ENCODE peak calls at places on chromosome 13, in ten cellular contexts. One of them, this sample, is unnamed.

GRCh38 chr13:49791214-49791752 is 1.2 kb downstream of the KPNA3 start:
- DNase-seq in Kasumi-1: peak; percentile 36
- DNase-seq in RCC 7860: no peak
- DNase-seq in amniotic epithelial cell: peak; percentile 30
- DNase-seq in heart right ventricle: no peak
- DNase-seq in left colon: no peak
- DNase-seq in mucosa of descending colon: peak; percentile 53
- DNase-seq in stimulated activated CD4-positive, alpha-beta T cell treated with anti-CD3 and anti-CD28 coated beads, Interleukin-15, amount 100 ng/mL, for 24 hours: peak; percentile 10
- DNase-seq in activated T-helper 1 cell treated with Interleukin-2 at 50 U/mL for 16 hours: no peak
- DNase-seq in astrocyte: peak; percentile 8
- DNase-seq in this sample: peak; percentile 48

GRCh38 chr13:40336228-40337221 is 329.9 kb downstream of the FOXO1 start:
- DNase-seq in activated T-helper 1 cell treated with Interleukin-2 at 50 U/mL for 16 hours: no peak
- DNase-seq in mucosa of descending colon: no peak
- DNase-seq in Kasumi-1: no peak
- DNase-seq in stimulated activated CD4-positive, alpha-beta T cell treated with anti-CD3 and anti-CD28 coated beads, Interleukin-15, amount 100 ng/mL, for 24 hours: no peak
- DNase-seq in heart right ventricle: no peak
- DNase-seq in RCC 7860: no peak
- DNase-seq in amniotic epithelial cell: no peak
- DNase-seq in astrocyte: no peak
- DNase-seq in left colon: no peak
- DNase-seq in this sample: no peak

GRCh38 chr13:74796126-74796643 is 662.0 kb upstream of the KLF12 start:
- DNase-seq in RCC 7860: no peak
- DNase-seq in heart right ventricle: no peak
- DNase-seq in Kasumi-1: no peak
- DNase-seq in left colon: no peak
- DNase-seq in stimulated activated CD4-positive, alpha-beta T cell treated with anti-CD3 and anti-CD28 coated beads, Interleukin-15, amount 100 ng/mL, for 24 hours: no peak
- DNase-seq in activated T-helper 1 cell treated with Interleukin-2 at 50 U/mL for 16 hours: no peak
- DNase-seq in mucosa of descending colon: no peak
- DNase-seq in astrocyte: no peak
- DNase-seq in amniotic epithelial cell: no peak
- DNase-seq in this sample: no peak

GRCh38 chr13:113664751-113665581 is 2.1 kb upstream of the GRK1 start:
- DNase-seq in activated T-helper 1 cell treated with Interleukin-2 at 50 U/mL for 16 hours: no peak
- DNase-seq in RCC 7860: no peak
- DNase-seq in mucosa of descending colon: peak; percentile 27
- DNase-seq in left colon: no peak
- DNase-seq in Kasumi-1: no peak
- DNase-seq in amniotic epithelial cell: no peak
- DNase-seq in stimulated activated CD4-positive, alpha-beta T cell treated with anti-CD3 and anti-CD28 coated beads, Interleukin-15, amount 100 ng/mL, for 24 hours: no peak
- DNase-seq in astrocyte: no peak
- DNase-seq in heart right ventricle: no peak
- DNase-seq in this sample: no peak

GRCh38 chr13:95155093-95155492 is 146.2 kb downstream of the ABCC4 start:
- DNase-seq in activated T-helper 1 cell treated with Interleukin-2 at 50 U/mL for 16 hours: no peak
- DNase-seq in RCC 7860: no peak
- DNase-seq in astrocyte: no peak
- DNase-seq in amniotic epithelial cell: peak; percentile 55
- DNase-seq in left colon: no peak
- DNase-seq in mucosa of descending colon: no peak
- DNase-seq in Kasumi-1: no peak
- DNase-seq in stimulated activated CD4-positive, alpha-beta T cell treated with anti-CD3 and anti-CD28 coated beads, Interleukin-15, amount 100 ng/mL, for 24 hours: no peak
- DNase-seq in heart right ventricle: no peak
- DNase-seq in this sample: no peak

GRCh38 chr13:111005364-111005763 is 90.5 kb upstream of the ANKRD10 start:
- DNase-seq in Kasumi-1: no peak
- DNase-seq in activated T-helper 1 cell treated with Interleukin-2 at 50 U/mL for 16 hours: no peak
- DNase-seq in mucosa of descending colon: no peak
- DNase-seq in amniotic epithelial cell: peak; percentile 16
- DNase-seq in astrocyte: peak; percentile 54
- DNase-seq in heart right ventricle: no peak
- DNase-seq in stimulated activated CD4-positive, alpha-beta T cell treated with anti-CD3 and anti-CD28 coated beads, Interleukin-15, amount 100 ng/mL, for 24 hours: no peak
- DNase-seq in RCC 7860: no peak
- DNase-seq in left colon: no peak
- DNase-seq in this sample: no peak

GRCh38 chr13:59677966-59678814 is 485.5 kb downstream of the DIAPH3 start:
- DNase-seq in mucosa of descending colon: peak; percentile 38
- DNase-seq in RCC 7860: peak; percentile 8
- DNase-seq in stimulated activated CD4-positive, alpha-beta T cell treated with anti-CD3 and anti-CD28 coated beads, Interleukin-15, amount 100 ng/mL, for 24 hours: no peak
- DNase-seq in amniotic epithelial cell: peak; percentile 75
- DNase-seq in heart right ventricle: no peak
- DNase-seq in Kasumi-1: peak; percentile 78
- DNase-seq in activated T-helper 1 cell treated with Interleukin-2 at 50 U/mL for 16 hours: no peak
- DNase-seq in left colon: no peak
- DNase-seq in astrocyte: peak; percentile 41
- DNase-seq in this sample: peak; percentile 60

GRCh38 chr13:44432595-44432994 is 59.0 kb downstream of the SERP2 start:
- DNase-seq in Kasumi-1: no peak
- DNase-seq in RCC 7860: no peak
- DNase-seq in amniotic epithelial cell: no peak
- DNase-seq in heart right ventricle: no peak
- DNase-seq in mucosa of descending colon: no peak
- DNase-seq in astrocyte: no peak
- DNase-seq in stimulated activated CD4-positive, alpha-beta T cell treated with anti-CD3 and anti-CD28 coated beads, Interleukin-15, amount 100 ng/mL, for 24 hours: no peak
- DNase-seq in left colon: no peak
- DNase-seq in activated T-helper 1 cell treated with Interleukin-2 at 50 U/mL for 16 hours: no peak
- DNase-seq in this sample: no peak

GRCh38 chr13:75621147-75621546 is 15.0 kb upstream of the LMO7 start:
- DNase-seq in left colon: no peak
- DNase-seq in amniotic epithelial cell: peak; percentile 50
- DNase-seq in activated T-helper 1 cell treated with Interleukin-2 at 50 U/mL for 16 hours: no peak
- DNase-seq in Kasumi-1: no peak
- DNase-seq in heart right ventricle: no peak
- DNase-seq in astrocyte: peak; percentile 79
- DNase-seq in RCC 7860: peak; percentile 8
- DNase-seq in stimulated activated CD4-positive, alpha-beta T cell treated with anti-CD3 and anti-CD28 coated beads, Interleukin-15, amount 100 ng/mL, for 24 hours: no peak
- DNase-seq in mucosa of descending colon: no peak
- DNase-seq in this sample: no peak

GRCh38 chr13:36712785-36713184 is 39.0 kb downstream of the SERTM1 start:
- DNase-seq in stimulated activated CD4-positive, alpha-beta T cell treated with anti-CD3 and anti-CD28 coated beads, Interleukin-15, amount 100 ng/mL, for 24 hours: no peak
- DNase-seq in RCC 7860: peak; percentile 14
- DNase-seq in activated T-helper 1 cell treated with Interleukin-2 at 50 U/mL for 16 hours: no peak
- DNase-seq in astrocyte: peak; percentile 86
- DNase-seq in heart right ventricle: no peak
- DNase-seq in mucosa of descending colon: no peak
- DNase-seq in Kasumi-1: no peak
- DNase-seq in left colon: no peak
- DNase-seq in amniotic epithelial cell: peak; percentile 72
- DNase-seq in this sample: no peak

GRCh38 chr13:23500858-23501257 is 67.4 kb upstream of the SACS start:
- DNase-seq in RCC 7860: peak; percentile 59
- DNase-seq in Kasumi-1: no peak
- DNase-seq in stimulated activated CD4-positive, alpha-beta T cell treated with anti-CD3 and anti-CD28 coated beads, Interleukin-15, amount 100 ng/mL, for 24 hours: no peak
- DNase-seq in left colon: no peak
- DNase-seq in mucosa of descending colon: no peak
- DNase-seq in astrocyte: peak; percentile 96
- DNase-seq in amniotic epithelial cell: peak; percentile 97
- DNase-seq in heart right ventricle: no peak
- DNase-seq in activated T-helper 1 cell treated with Interleukin-2 at 50 U/mL for 16 hours: no peak
- DNase-seq in this sample: no peak

GRCh38 chr13:39688278-39688677 is 32.8 kb downstream of the COG6 start:
- DNase-seq in Kasumi-1: peak; percentile 31
- DNase-seq in astrocyte: no peak
- DNase-seq in activated T-helper 1 cell treated with Interleukin-2 at 50 U/mL for 16 hours: no peak
- DNase-seq in left colon: no peak
- DNase-seq in amniotic epithelial cell: no peak
- DNase-seq in mucosa of descending colon: no peak
- DNase-seq in heart right ventricle: no peak
- DNase-seq in RCC 7860: no peak
- DNase-seq in stimulated activated CD4-positive, alpha-beta T cell treated with anti-CD3 and anti-CD28 coated beads, Interleukin-15, amount 100 ng/mL, for 24 hours: no peak
- DNase-seq in this sample: no peak

GRCh38 chr13:112103971-112104872 is 37.3 kb downstream of the SOX1 start:
- DNase-seq in RCC 7860: no peak
- DNase-seq in astrocyte: no peak
- DNase-seq in amniotic epithelial cell: no peak
- DNase-seq in activated T-helper 1 cell treated with Interleukin-2 at 50 U/mL for 16 hours: no peak
- DNase-seq in Kasumi-1: no peak
- DNase-seq in heart right ventricle: no peak
- DNase-seq in left colon: no peak
- DNase-seq in stimulated activated CD4-positive, alpha-beta T cell treated with anti-CD3 and anti-CD28 coated beads, Interleukin-15, amount 100 ng/mL, for 24 hours: no peak
- DNase-seq in mucosa of descending colon: no peak
- DNase-seq in this sample: no peak

GRCh38 chr13:76720416-76720815 is 165.8 kb downstream of the KCTD12 start:
- DNase-seq in activated T-helper 1 cell treated with Interleukin-2 at 50 U/mL for 16 hours: no peak
- DNase-seq in heart right ventricle: no peak
- DNase-seq in Kasumi-1: no peak
- DNase-seq in astrocyte: no peak
- DNase-seq in amniotic epithelial cell: peak; percentile 60
- DNase-seq in mucosa of descending colon: no peak
- DNase-seq in stimulated activated CD4-positive, alpha-beta T cell treated with anti-CD3 and anti-CD28 coated beads, Interleukin-15, amount 100 ng/mL, for 24 hours: no peak
- DNase-seq in RCC 7860: no peak
- DNase-seq in left colon: no peak
- DNase-seq in this sample: no peak